ENCODE peak calls at places on chromosomes 12 and 14, in nine cellular contexts. Q is A549, Y is kidney, W is tibial artery, F is IMR-90, E is PC-9, A is ovary, C is left ventricle myocardium inferior, L is stomach. T is an unnamed sample. For H3K4me1 and H3K9me3, the result is how much of the 10 kb centered on the place peaks cover.

GRCh38 chr12:462936-463705 is 3.4 kb downstream of the B4GALNT3 start:
- DNase-seq in Q (no peak), Y (no peak), W (no peak), F (no peak), E (peak), A (no peak), C (no peak), L (peak), T (no peak)

GRCh38 chr12:53060721-53061276 is 10.9 kb downstream of the TNS2 start:
- DNase-seq in Q (no peak), Y (peak), W (peak), F (no peak), E (no peak), A (peak), C (no peak), L (peak), T (no peak)

GRCh38 chr12:2648406-2648805 is 146.4 kb upstream of the FKBP4 start:
- DNase-seq in Q (no peak), Y (no peak), W (peak), F (no peak), E (no peak), A (no peak), C (no peak), L (no peak), T (no peak)

GRCh38 chr14:75591987-75592575 is 13.7 kb downstream of the FLVCR2 start:
- DNase-seq in Q (no peak), Y (no peak), W (no peak), F (no peak), E (no peak), A (no peak), C (no peak), L (no peak), T (no peak)

GRCh38 chr12:9933966-9934365 is 1.8 kb upstream of the CLEC2A start:
- DNase-seq in Q (no peak), Y (no peak), W (no peak), F (no peak), E (no peak), A (no peak), C (no peak), L (no peak), T (no peak)

GRCh38 chr14:50792634-50793068 is 38.3 kb downstream of the NIN start:
- DNase-seq in Q (no peak), Y (no peak), W (no peak), F (no peak), E (no peak), A (no peak), C (no peak), L (no peak), T (no peak)

GRCh38 chr12:48716168-48716492 is 377 bp downstream of the CCNT1 start:
- DNase-seq in Q (no peak), Y (no peak), W (no peak), F (no peak), E (no peak), A (no peak), C (no peak), L (no peak), T (no peak)

GRCh38 chr14:36940476-36940875 is 231.9 kb downstream of the SLC25A21 start:
- DNase-seq in Q (no peak), Y (no peak), W (no peak), F (no peak), E (no peak), A (no peak), C (no peak), L (no peak), T (no peak)

GRCh38 chr14:60590907-60591510 is 58.3 kb downstream of the SIX1 start:
- DNase-seq in Q (no peak), Y (no peak), W (no peak), F (peak), E (no peak), A (no peak), C (no peak), L (no peak), T (no peak)

GRCh38 chr14:21168055-21168454 is 12.2 kb upstream of the OR5AU1 start:
- DNase-seq in Q (no peak), Y (no peak), W (no peak), F (peak), E (no peak), A (no peak), C (no peak), L (no peak), T (no peak)

GRCh38 chr12:109394891-109395290 is 47.2 kb downstream of the MYO1H start:
- DNase-seq in Q (no peak), Y (no peak), W (no peak), F (no peak), E (no peak), A (no peak), C (no peak), L (no peak), T (no peak)

GRCh38 chr14:59055439-59056045 is 132.9 kb upstream of the DAAM1 start:
- DNase-seq in Q (peak), Y (no peak), W (no peak), F (peak), E (peak), A (peak), C (no peak), L (peak), T (peak)

GRCh38 chr12:39368891-39369290 is 74.0 kb downstream of the KIF21A start:
- DNase-seq in Q (no peak), Y (no peak), W (no peak), F (no peak), E (no peak), A (no peak), C (no peak), L (no peak), T (no peak)

GRCh38 chr12:89016970-89017778 is 335.1 kb downstream of the DUSP6 start:
- DNase-seq in Q (peak), Y (peak), W (no peak), F (peak), E (peak), A (peak), C (peak), L (no peak), T (peak)

GRCh38 chr12:120977531-120978295 is 630 bp upstream of the HNF1A start:
- DNase-seq in Q (no peak), Y (no peak), W (no peak), F (no peak), E (no peak), A (no peak), C (no peak), L (no peak), T (no peak)

GRCh38 chr12:120970310-120970709 is 8.0 kb upstream of the HNF1A start:
- DNase-seq in Q (no peak), Y (no peak), W (no peak), F (no peak), E (no peak), A (no peak), C (no peak), L (no peak), T (no peak)

GRCh38 chr12:120971299-120972180 is 6.8 kb upstream of the HNF1A start:
- DNase-seq in Q (peak), Y (no peak), W (no peak), F (peak), E (peak), A (peak), C (no peak), L (no peak), T (peak)

GRCh38 chr12:120978296-120979219 is at the start of gene HNF1A:
- DNase-seq in Q (no peak), Y (no peak), W (no peak), F (no peak), E (no peak), A (no peak), C (no peak), L (peak), T (no peak)

GRCh38 chr12:120972870-120973543 is 5.3 kb upstream of the HNF1A start:
- DNase-seq in Q (no peak), Y (peak), W (no peak), F (no peak), E (peak), A (no peak), C (no peak), L (no peak), T (no peak)
- H3K4me1 ChIP-seq in Q (under half), Y (under half), W (under half), F (under half), E (under half), A (under half), C (under half), L (under half), T (under half)

GRCh38 chr14:70702154-70702553 is 60.4 kb downstream of the TTC9 start:
- DNase-seq in Q (no peak), Y (no peak), W (no peak), F (no peak), E (no peak), A (no peak), C (no peak), L (no peak), T (no peak)
- TF ChIP-seq CTCF in Q (no peak), Y (no peak), W (no peak), F (no peak), E (no peak), A (no peak), C (no peak), L (no peak), T (no peak)

GRCh38 chr14:42224053-42224888 is 617.6 kb downstream of the LRFN5 start:
- DNase-seq in Q (peak), Y (no peak), W (no peak), F (peak), E (peak), A (peak), C (peak), L (peak), T (peak)

GRCh38 chr14:42228611-42229010 is 621.9 kb downstream of the LRFN5 start:
- DNase-seq in Q (no peak), Y (no peak), W (no peak), F (no peak), E (no peak), A (no peak), C (no peak), L (no peak), T (no peak)

GRCh38 chr14:42222924-42223471 is 616.3 kb downstream of the LRFN5 start:
- DNase-seq in Q (no peak), Y (no peak), W (no peak), F (peak), E (no peak), A (no peak), C (no peak), L (no peak), T (no peak)
- H3K9me3 ChIP-seq in Q (under half), Y (under half), W (under half), F (under half), E (under half), A (under half), C (under half), L (under half), T (under half)

DNA sequence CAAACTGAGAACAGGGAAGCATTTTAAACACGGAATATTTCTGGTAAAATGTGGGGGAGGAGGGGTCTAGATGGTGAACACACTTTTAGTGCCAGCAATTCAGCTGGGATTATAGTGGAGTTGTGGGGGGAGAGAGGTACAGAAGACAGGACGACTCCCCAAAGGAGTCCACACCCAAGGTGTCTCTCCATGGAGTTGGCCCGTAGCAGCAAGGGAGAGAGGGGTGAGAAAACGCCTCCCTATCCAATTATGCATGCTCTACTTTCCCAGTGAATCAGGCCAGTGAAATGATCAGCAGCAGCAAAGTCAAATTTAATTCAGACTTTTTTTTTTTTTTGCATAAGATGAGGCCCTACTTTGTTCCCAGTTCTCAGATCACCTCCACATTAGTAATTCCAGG is 38.6 kb downstream of the BTG1 start:
- DNase-seq in Q (no peak), Y (no peak), W (no peak), F (no peak), E (no peak), A (no peak), C (no peak), L (no peak), T (no peak)
- H3K4me1 ChIP-seq in Q (half or more), Y (under half), W (under half), F (under half), E (under half), A (under half), C (under half), L (under half), T (under half)

GRCh38 chr14:72776701-72777255 is 117.1 kb downstream of the DPF3 start:
- DNase-seq in Q (no peak), Y (no peak), W (no peak), F (no peak), E (no peak), A (peak), C (no peak), L (no peak), T (no peak)
- TF ChIP-seq CTCF in Q (no peak), Y (no peak), W (no peak), F (no peak), E (no peak), A (no peak), C (no peak), L (no peak), T (no peak)

DNA sequence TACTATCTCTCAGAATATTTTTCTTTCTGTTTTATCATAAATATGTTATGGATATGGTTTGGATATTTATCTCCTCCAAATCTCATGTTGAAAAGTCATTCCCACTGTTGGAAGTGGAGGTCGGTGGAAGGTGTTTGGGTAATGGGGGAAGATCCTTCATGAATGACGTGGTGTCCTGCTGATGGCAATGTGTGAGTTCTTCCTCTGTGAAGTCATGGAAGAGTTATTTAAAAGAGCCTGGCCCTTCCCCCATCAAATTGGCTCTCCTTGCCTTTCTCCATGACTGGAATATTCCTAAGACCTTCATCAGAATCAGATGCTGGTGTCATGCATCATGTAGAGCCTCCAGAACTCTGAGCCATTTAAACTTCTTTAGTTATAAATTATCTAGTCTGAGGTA is 1291.6 kb downstream of the FSCB start:
- DNase-seq in Q (no peak), Y (no peak), W (no peak), F (no peak), E (no peak), A (no peak), C (no peak), L (no peak), T (no peak)
- H3K9me3 ChIP-seq in Q (under half), Y (under half), W (under half), F (under half), E (under half), A (under half), C (under half), L (under half), T (under half)

GRCh38 chr14:54168489-54168888 is 211.9 kb upstream of the BMP4 start:
- DNase-seq in Q (no peak), Y (no peak), W (no peak), F (no peak), E (peak), A (no peak), C (no peak), L (no peak), T (no peak)
- H3K4me1 ChIP-seq in Q (under half), Y (under half), W (under half), F (under half), E (under half), A (under half), C (under half), L (under half), T (under half)

GRCh38 chr14:69375722-69376121 is 22.4 kb downstream of the ERH start:
- DNase-seq in Q (no peak), Y (no peak), W (no peak), F (no peak), E (no peak), A (no peak), C (no peak), L (no peak), T (no peak)

GRCh38 chr14:69372146-69372545 is 26.0 kb downstream of the ERH start:
- DNase-seq in Q (no peak), Y (no peak), W (no peak), F (no peak), E (no peak), A (no peak), C (no peak), L (no peak), T (no peak)

GRCh38 chr14:69374235-69374634 is 23.9 kb downstream of the ERH start:
- DNase-seq in Q (no peak), Y (no peak), W (no peak), F (no peak), E (no peak), A (no peak), C (no peak), L (no peak), T (no peak)

GRCh38 chr14:69375182-69375581 is 22.9 kb downstream of the ERH start:
- DNase-seq in Q (no peak), Y (no peak), W (no peak), F (no peak), E (no peak), A (no peak), C (no peak), L (no peak), T (no peak)

DNA sequence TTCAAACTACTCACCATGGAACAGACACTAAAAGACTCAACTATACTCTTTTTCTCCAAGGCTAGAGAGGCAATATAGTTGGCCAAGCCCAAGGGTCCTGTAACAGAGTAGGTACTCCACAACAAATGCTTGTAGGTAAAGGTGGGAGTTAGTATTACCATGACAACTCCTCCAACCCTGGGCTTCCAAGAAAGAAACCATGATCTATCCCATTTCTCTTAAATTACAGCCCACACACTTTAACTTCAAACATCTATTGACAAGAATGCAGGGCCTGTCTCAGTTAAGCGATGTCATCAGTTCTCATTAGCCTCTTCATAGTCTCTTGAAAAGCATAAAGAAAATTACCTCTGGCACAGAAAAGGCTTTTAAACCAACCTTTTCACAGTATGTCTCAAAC is 25.0 kb downstream of the ERH start:
- DNase-seq in Q (no peak), Y (no peak), W (no peak), F (no peak), E (no peak), A (no peak), C (no peak), L (no peak), T (no peak)
- TF ChIP-seq CTCF in Q (no peak), Y (no peak), W (no peak), F (no peak), E (no peak), A (no peak), C (no peak), L (no peak), T (no peak)

T was measured in BE2C.